ENCODE peak calls at places on chromosome 4, in six cellular contexts. One of them, this sample, is unnamed. For H3K4me1, the result is how much of the 10 kb centered on the place peaks cover.

GRCh38 chr4:173924561-173924960 is 358.9 kb downstream of the FBXO8 start:
- DNase-seq in suprapubic skin: no peak
- DNase-seq in fibroblast of lung: peak
- DNase-seq in PC-3: no peak
- DNase-seq in ovary: no peak
- DNase-seq in GM23248: no peak
- DNase-seq in this sample: no peak

GRCh38 chr4:82905205-82905604 is 4.7 kb downstream of the THAP9 start:
- DNase-seq in fibroblast of lung: peak
- DNase-seq in ovary: no peak
- DNase-seq in PC-3: peak
- DNase-seq in suprapubic skin: no peak
- DNase-seq in GM23248: peak
- DNase-seq in this sample: no peak

GRCh38 chr4:98688416-98689290 is 30.2 kb upstream of the TSPAN5 start:
- DNase-seq in suprapubic skin: no peak
- DNase-seq in ovary: no peak
- DNase-seq in fibroblast of lung: peak
- DNase-seq in GM23248: peak
- DNase-seq in PC-3: peak
- DNase-seq in this sample: no peak

GRCh38 chr4:169103966-169104412 is 93.9 kb upstream of the CBR4 start:
- DNase-seq in ovary: no peak
- DNase-seq in suprapubic skin: no peak
- DNase-seq in GM23248: no peak
- DNase-seq in fibroblast of lung: no peak
- DNase-seq in PC-3: peak
- DNase-seq in this sample: no peak

GRCh38 chr4:44583393-44583792 is 68.0 kb downstream of the YIPF7 start:
- DNase-seq in GM23248: peak
- DNase-seq in ovary: no peak
- DNase-seq in PC-3: peak
- DNase-seq in fibroblast of lung: no peak
- DNase-seq in suprapubic skin: no peak
- DNase-seq in this sample: no peak

GRCh38 chr4:74311696-74312313 is 3.5 kb downstream of the EPGN start:
- DNase-seq in ovary: no peak
- DNase-seq in GM23248: peak
- DNase-seq in PC-3: peak
- DNase-seq in fibroblast of lung: peak
- DNase-seq in suprapubic skin: no peak
- DNase-seq in this sample: no peak

GRCh38 chr4:159071178-159071968 is 31.5 kb upstream of the RAPGEF2 start:
- DNase-seq in fibroblast of lung: peak
- DNase-seq in ovary: no peak
- DNase-seq in suprapubic skin: no peak
- DNase-seq in GM23248: peak
- DNase-seq in PC-3: peak
- DNase-seq in this sample: no peak

GRCh38 chr4:26434030-26434639 is 56.1 kb downstream of the CCKAR start:
- DNase-seq in fibroblast of lung: peak
- DNase-seq in GM23248: peak
- DNase-seq in PC-3: no peak
- DNase-seq in suprapubic skin: no peak
- DNase-seq in ovary: no peak
- DNase-seq in this sample: no peak

GRCh38 chr4:19455850-19456602 is 795.7 kb upstream of the SLIT2 start:
- DNase-seq in suprapubic skin: no peak
- DNase-seq in PC-3: peak
- DNase-seq in fibroblast of lung: no peak
- DNase-seq in GM23248: no peak
- DNase-seq in ovary: no peak
- DNase-seq in this sample: peak

GRCh38 chr4:140937866-140938265 is 181.7 kb upstream of the TBC1D9 start:
- DNase-seq in GM23248: peak
- DNase-seq in ovary: no peak
- DNase-seq in fibroblast of lung: peak
- DNase-seq in suprapubic skin: no peak
- DNase-seq in PC-3: peak
- DNase-seq in this sample: no peak

GRCh38 chr4:148776944-148777343 is 334.7 kb upstream of the NR3C2 start:
- DNase-seq in suprapubic skin: no peak
- DNase-seq in GM23248: peak
- DNase-seq in fibroblast of lung: peak
- DNase-seq in ovary: no peak
- DNase-seq in PC-3: peak
- DNase-seq in this sample: no peak

GRCh38 chr4:40055379-40055872 is 1.2 kb upstream of the N4BP2 start:
- DNase-seq in PC-3: no peak
- DNase-seq in suprapubic skin: no peak
- DNase-seq in ovary: no peak
- DNase-seq in fibroblast of lung: no peak
- DNase-seq in GM23248: no peak
- DNase-seq in this sample: no peak

GRCh38 chr4:17502764-17503163 is 9.1 kb downstream of the QDPR start:
- DNase-seq in PC-3: peak
- DNase-seq in ovary: no peak
- DNase-seq in GM23248: no peak
- DNase-seq in suprapubic skin: no peak
- DNase-seq in fibroblast of lung: peak
- DNase-seq in this sample: no peak

GRCh38 chr4:138616775-138617174 is 374.6 kb upstream of the SLC7A11 start:
- DNase-seq in PC-3: no peak
- DNase-seq in suprapubic skin: no peak
- DNase-seq in GM23248: peak
- DNase-seq in ovary: no peak
- DNase-seq in fibroblast of lung: peak
- DNase-seq in this sample: no peak

GRCh38 chr4:87011340-87012034 is 76.7 kb downstream of the AFF1 start:
- DNase-seq in fibroblast of lung: peak
- DNase-seq in ovary: no peak
- DNase-seq in PC-3: peak
- DNase-seq in GM23248: peak
- DNase-seq in suprapubic skin: no peak
- DNase-seq in this sample: no peak

GRCh38 chr4:158164849-158165248 is 8.0 kb downstream of the GASK1B start:
- DNase-seq in GM23248: no peak
- DNase-seq in suprapubic skin: no peak
- DNase-seq in fibroblast of lung: no peak
- DNase-seq in ovary: no peak
- DNase-seq in PC-3: no peak
- DNase-seq in this sample: no peak

GRCh38 chr4:74623041-74623440 is 171.3 kb downstream of the BTC start:
- DNase-seq in fibroblast of lung: no peak
- DNase-seq in ovary: no peak
- DNase-seq in PC-3: peak
- DNase-seq in GM23248: peak
- DNase-seq in suprapubic skin: no peak
- DNase-seq in this sample: no peak

GRCh38 chr4:96598465-96598864 is 758.6 kb downstream of the PDHA2 start:
- DNase-seq in PC-3: no peak
- DNase-seq in suprapubic skin: no peak
- DNase-seq in GM23248: no peak
- DNase-seq in ovary: peak
- DNase-seq in fibroblast of lung: no peak
- DNase-seq in this sample: no peak

GRCh38 chr4:13642163-13642562 is 14.6 kb upstream of the BOD1L1 start:
- DNase-seq in GM23248: peak
- DNase-seq in suprapubic skin: no peak
- DNase-seq in PC-3: peak
- DNase-seq in ovary: no peak
- DNase-seq in fibroblast of lung: peak
- DNase-seq in this sample: no peak

GRCh38 chr4:172654482-172654881 is 514.1 kb upstream of the GALNT7 start:
- DNase-seq in GM23248: no peak
- DNase-seq in suprapubic skin: no peak
- DNase-seq in PC-3: no peak
- DNase-seq in ovary: no peak
- DNase-seq in fibroblast of lung: no peak
- DNase-seq in this sample: no peak

GRCh38 chr4:170675568-170676262 is 586.0 kb upstream of the AADAT start:
- DNase-seq in PC-3: peak
- DNase-seq in fibroblast of lung: peak
- DNase-seq in ovary: no peak
- DNase-seq in suprapubic skin: no peak
- DNase-seq in GM23248: peak
- DNase-seq in this sample: no peak

GRCh38 chr4:177356921-177357320 is 47.2 kb downstream of the NEIL3 start:
- DNase-seq in suprapubic skin: no peak
- DNase-seq in fibroblast of lung: peak
- DNase-seq in GM23248: no peak
- DNase-seq in ovary: no peak
- DNase-seq in PC-3: peak
- DNase-seq in this sample: no peak

GRCh38 chr4:156976147-156976546 is 4.5 kb upstream of the PDGFC start:
- DNase-seq in PC-3: peak
- DNase-seq in fibroblast of lung: peak
- DNase-seq in ovary: no peak
- DNase-seq in GM23248: peak
- DNase-seq in suprapubic skin: no peak
- DNase-seq in this sample: no peak

GRCh38 chr4:164139291-164139690 is 614.6 kb upstream of the SMIM31 start:
- DNase-seq in fibroblast of lung: no peak
- DNase-seq in PC-3: no peak
- DNase-seq in ovary: no peak
- DNase-seq in GM23248: no peak
- DNase-seq in suprapubic skin: no peak
- DNase-seq in this sample: no peak

GRCh38 chr4:112753333-112753732 is 116.4 kb downstream of the LARP7 start:
- DNase-seq in suprapubic skin: no peak
- DNase-seq in fibroblast of lung: no peak
- DNase-seq in ovary: no peak
- DNase-seq in GM23248: no peak
- DNase-seq in PC-3: no peak
- DNase-seq in this sample: no peak

GRCh38 chr4:3338976-3339531 is 46.2 kb downstream of the RGS12 start:
- DNase-seq in PC-3: no peak
- DNase-seq in ovary: no peak
- DNase-seq in GM23248: no peak
- DNase-seq in fibroblast of lung: no peak
- DNase-seq in suprapubic skin: no peak
- DNase-seq in this sample: peak

GRCh38 chr4:86522349-86522748 is 71.8 kb upstream of the PTPN13 start:
- DNase-seq in fibroblast of lung: no peak
- DNase-seq in PC-3: peak
- DNase-seq in GM23248: peak
- DNase-seq in ovary: no peak
- DNase-seq in suprapubic skin: no peak
- DNase-seq in this sample: no peak

GRCh38 chr4:126223784-126224407 is 909.1 kb downstream of the FAT4 start:
- DNase-seq in GM23248: peak
- DNase-seq in PC-3: peak
- DNase-seq in fibroblast of lung: peak
- DNase-seq in suprapubic skin: no peak
- DNase-seq in ovary: no peak
- DNase-seq in this sample: no peak

GRCh38 chr4:85744950-85745349 is 270.0 kb downstream of the ARHGAP24 start:
- DNase-seq in suprapubic skin: no peak
- DNase-seq in fibroblast of lung: peak
- DNase-seq in GM23248: peak
- DNase-seq in ovary: no peak
- DNase-seq in PC-3: peak
- DNase-seq in this sample: no peak

GRCh38 chr4:78945638-78946179 is 6.5 kb upstream of the PAQR3 start:
- DNase-seq in GM23248: no peak
- DNase-seq in fibroblast of lung: peak
- DNase-seq in ovary: no peak
- DNase-seq in PC-3: no peak
- DNase-seq in suprapubic skin: no peak
- DNase-seq in this sample: no peak

GRCh38 chr4:76594152-76594551 is 159.1 kb downstream of the SHROOM3 start:
- DNase-seq in suprapubic skin: no peak
- DNase-seq in PC-3: peak
- DNase-seq in fibroblast of lung: no peak
- DNase-seq in ovary: no peak
- DNase-seq in GM23248: no peak
- DNase-seq in this sample: no peak
- H3K4me1 ChIP-seq in suprapubic skin: under half
- H3K4me1 ChIP-seq in PC-3: under half
- H3K4me1 ChIP-seq in fibroblast of lung: under half
- H3K4me1 ChIP-seq in ovary: under half
- H3K4me1 ChIP-seq in GM23248: under half
- H3K4me1 ChIP-seq in this sample: under half

DNA sequence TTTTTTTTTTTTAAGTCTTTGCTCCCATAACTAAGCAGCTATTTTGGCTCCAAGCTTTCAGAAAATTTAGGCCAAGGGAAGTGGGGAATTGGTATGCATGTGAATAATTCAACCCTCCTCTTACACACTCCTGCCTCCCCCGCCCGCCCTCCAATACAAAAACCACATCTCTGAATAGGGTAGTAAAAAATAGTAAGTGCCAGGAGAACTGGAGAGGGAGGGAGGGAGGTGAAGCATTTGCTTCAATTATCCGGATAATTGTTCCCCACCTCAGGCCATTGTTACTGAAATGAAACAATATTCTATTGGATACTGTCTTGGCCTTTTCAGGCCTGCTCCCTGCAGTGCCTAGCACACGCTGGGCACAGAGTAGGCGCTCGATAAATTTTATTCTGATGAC is 5.5 kb upstream of the GSX2 start:
- DNase-seq in fibroblast of lung: peak
- DNase-seq in suprapubic skin: no peak
- DNase-seq in ovary: no peak
- DNase-seq in PC-3: no peak
- DNase-seq in GM23248: no peak
- DNase-seq in this sample: no peak
- H3K4me1 ChIP-seq in fibroblast of lung: under half
- H3K4me1 ChIP-seq in suprapubic skin: under half
- H3K4me1 ChIP-seq in ovary: under half
- H3K4me1 ChIP-seq in PC-3: under half
- H3K4me1 ChIP-seq in GM23248: under half
- H3K4me1 ChIP-seq in this sample: under half

DNA sequence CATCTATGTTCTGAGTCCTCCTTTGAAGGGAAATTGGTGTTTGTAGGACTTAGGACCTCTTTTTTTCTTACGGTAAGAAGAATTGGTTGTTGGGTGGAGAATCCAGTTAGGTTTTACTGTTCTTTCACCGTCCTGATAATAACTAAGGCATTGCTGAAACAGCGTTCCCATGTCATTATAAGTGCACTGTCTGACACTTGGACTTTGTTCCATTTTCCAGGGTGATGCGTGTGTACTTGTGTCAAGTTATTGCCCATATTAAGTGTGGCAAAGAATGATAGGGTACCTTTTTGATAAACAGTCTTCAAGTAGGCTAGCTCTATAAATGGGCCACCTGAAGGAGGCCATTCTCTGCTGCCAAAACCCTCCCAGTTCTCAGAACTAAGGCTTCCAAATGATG is 119.7 kb downstream of the AASDH start:
- DNase-seq in GM23248: no peak
- DNase-seq in ovary: no peak
- DNase-seq in suprapubic skin: no peak
- DNase-seq in fibroblast of lung: no peak
- DNase-seq in PC-3: no peak
- DNase-seq in this sample: no peak
- H3K4me1 ChIP-seq in GM23248: under half
- H3K4me1 ChIP-seq in ovary: under half
- H3K4me1 ChIP-seq in suprapubic skin: under half
- H3K4me1 ChIP-seq in fibroblast of lung: under half
- H3K4me1 ChIP-seq in PC-3: under half
- H3K4me1 ChIP-seq in this sample: under half

GRCh38 chr4:153511104-153511503 is 44.9 kb downstream of the TMEM131L start:
- DNase-seq in GM23248: no peak
- DNase-seq in fibroblast of lung: no peak
- DNase-seq in suprapubic skin: no peak
- DNase-seq in ovary: no peak
- DNase-seq in PC-3: no peak
- DNase-seq in this sample: no peak
- H3K4me1 ChIP-seq in GM23248: under half
- H3K4me1 ChIP-seq in fibroblast of lung: under half
- H3K4me1 ChIP-seq in suprapubic skin: under half
- H3K4me1 ChIP-seq in ovary: under half
- H3K4me1 ChIP-seq in PC-3: half or more
- H3K4me1 ChIP-seq in this sample: under half